ENCODE peak calls at places on chromosomes 7 and 10, in ten cellular contexts. L is GM19239; U is dermis microvascular lymphatic vessel endothelial cell; N is GM12865; W is HFF-Myc; E is activated naive CD4-positive, alpha-beta T cell treated with anti-CD3 and anti-CD28 coated beads, Interleukin-2, amount 10 ng/mL, durations not matched to agents 7 days and 5 days; G is stimulated activated CD4-positive, alpha-beta T cell treated with anti-CD3 and anti-CD28 coated beads, Interleukin-1b, Interleukin-23, amount 100 ng/mL, for 24 hours; D is right cardiac atrium; A is fibroblast of lung; R is HS-27A. K is an unnamed sample.

GRCh38 chr10:8331896-8332729 is 277.6 kb downstream of the GATA3 start:
- DNase-seq in E (peak), R (no peak), N (peak), U (no peak), A (peak), L (peak), D (peak), G (peak), W (peak), K (no peak)

GRCh38 chr7:151452141-151452571 is 12.2 kb upstream of the CRYGN start:
- DNase-seq in W (no peak), E (peak), L (no peak), A (no peak), D (peak), G (no peak), U (no peak), R (no peak), N (no peak), K (no peak)

GRCh38 chr7:122702872-122703510 is at the start of gene RNF148:
- DNase-seq in A (peak), R (no peak), E (no peak), W (no peak), G (no peak), U (no peak), N (no peak), D (no peak), L (no peak), K (no peak)

GRCh38 chr10:77463967-77464745 is 173.5 kb downstream of the KCNMA1 start:
- DNase-seq in G (no peak), R (no peak), D (no peak), U (no peak), A (peak), L (no peak), N (no peak), E (no peak), W (no peak), K (no peak)

GRCh38 chr7:1142051-1142635 is 17.9 kb downstream of the ZFAND2A start:
- DNase-seq in E (no peak), U (no peak), D (no peak), R (no peak), W (no peak), N (no peak), G (no peak), A (no peak), L (no peak), K (no peak)

GRCh38 chr7:116525298-116525912 is 569 bp downstream of the CAV1 start:
- DNase-seq in N (peak), D (peak), G (no peak), U (no peak), A (no peak), E (no peak), W (no peak), L (peak), R (no peak), K (no peak)

GRCh38 chr10:115972426-115972825 is 300.6 kb downstream of the GFRA1 start:
- DNase-seq in A (no peak), D (no peak), W (no peak), E (no peak), U (no peak), G (no peak), N (no peak), L (no peak), R (no peak), K (no peak)

GRCh38 chr10:87659571-87660483 is at the start of gene PAPSS2:
- DNase-seq in E (peak), W (no peak), R (no peak), N (peak), A (peak), G (no peak), L (no peak), U (no peak), D (peak), K (no peak)

GRCh38 chr7:41916450-41916927 is 213.6 kb upstream of the INHBA start:
- DNase-seq in N (no peak), G (no peak), U (no peak), L (no peak), A (peak), W (peak), E (no peak), R (peak), D (no peak), K (peak)

GRCh38 chr10:131902211-131902610 is 1.4 kb downstream of the PPP2R2D start:
- DNase-seq in N (no peak), R (no peak), G (no peak), W (no peak), U (no peak), L (no peak), A (no peak), D (no peak), E (no peak), K (no peak)

GRCh38 chr10:122213766-122214165 is 57.3 kb upstream of the BTBD16 start:
- DNase-seq in A (no peak), D (peak), N (no peak), U (no peak), E (no peak), G (no peak), R (no peak), W (no peak), L (no peak), K (no peak)

K was measured in glomerular endothelial cell.